ENCODE peak calls at places on chromosomes 7 and 10, in five cellular contexts. U, T, N, F and J are unnamed samples. For H3K27me3, the result is how much of the 10 kb centered on the place peaks cover.

GRCh38 chr7:18558503-18558902 is 63.0 kb downstream of the HDAC9 start:
- DNase-seq in U (peak), N (no peak), F (peak), T (peak), J (no peak)

GRCh38 chr10:43218951-43219837 is 47.7 kb downstream of the RASGEF1A start:
- DNase-seq in N (no peak), F (no peak), T (no peak), U (no peak), J (no peak)

GRCh38 chr7:41612798-41613197 is 90.1 kb downstream of the INHBA start:
- DNase-seq in U (no peak), N (no peak), T (no peak), F (no peak), J (no peak)

GRCh38 chr10:132722980-132723970 is 62.7 kb downstream of the NKX6-2 start:
- DNase-seq in U (no peak), T (no peak), N (no peak), F (no peak), J (no peak)

GRCh38 chr10:79304479-79305087 is 42.7 kb upstream of the PPIF start:
- DNase-seq in T (no peak), U (no peak), F (no peak), N (no peak), J (no peak)

GRCh38 chr7:149229526-149229925 is 9.9 kb upstream of the ZNF212 start:
- DNase-seq in T (no peak), F (no peak), U (no peak), N (no peak), J (no peak)

GRCh38 chr7:15280078-15280734 is 281.6 kb downstream of the AGMO start:
- DNase-seq in F (no peak), T (no peak), N (peak), U (no peak), J (no peak)

GRCh38 chr10:79184141-79184625 is 115.4 kb downstream of the ZMIZ1 start:
- DNase-seq in T (peak), N (peak), U (peak), F (peak), J (peak)

GRCh38 chr10:52436664-52437063 is 122.6 kb downstream of the DKK1 start:
- DNase-seq in T (peak), F (peak), U (no peak), N (peak), J (no peak)

GRCh38 chr7:22640269-22640668 is 86.7 kb upstream of the IL6 start:
- DNase-seq in N (no peak), F (no peak), T (no peak), U (no peak), J (no peak)

GRCh38 chr7:112205348-112206237 is 606 bp downstream of the DOCK4 start:
- DNase-seq in N (peak), T (peak), U (peak), F (peak), J (peak)

GRCh38 chr10:70779685-70780369 is 5.3 kb downstream of the TBATA start:
- DNase-seq in F (no peak), N (no peak), T (no peak), U (no peak), J (no peak)
- H3K27me3 ChIP-seq in F (under half), N (under half), T (half or more), U (under half), J (under half)

DNA sequence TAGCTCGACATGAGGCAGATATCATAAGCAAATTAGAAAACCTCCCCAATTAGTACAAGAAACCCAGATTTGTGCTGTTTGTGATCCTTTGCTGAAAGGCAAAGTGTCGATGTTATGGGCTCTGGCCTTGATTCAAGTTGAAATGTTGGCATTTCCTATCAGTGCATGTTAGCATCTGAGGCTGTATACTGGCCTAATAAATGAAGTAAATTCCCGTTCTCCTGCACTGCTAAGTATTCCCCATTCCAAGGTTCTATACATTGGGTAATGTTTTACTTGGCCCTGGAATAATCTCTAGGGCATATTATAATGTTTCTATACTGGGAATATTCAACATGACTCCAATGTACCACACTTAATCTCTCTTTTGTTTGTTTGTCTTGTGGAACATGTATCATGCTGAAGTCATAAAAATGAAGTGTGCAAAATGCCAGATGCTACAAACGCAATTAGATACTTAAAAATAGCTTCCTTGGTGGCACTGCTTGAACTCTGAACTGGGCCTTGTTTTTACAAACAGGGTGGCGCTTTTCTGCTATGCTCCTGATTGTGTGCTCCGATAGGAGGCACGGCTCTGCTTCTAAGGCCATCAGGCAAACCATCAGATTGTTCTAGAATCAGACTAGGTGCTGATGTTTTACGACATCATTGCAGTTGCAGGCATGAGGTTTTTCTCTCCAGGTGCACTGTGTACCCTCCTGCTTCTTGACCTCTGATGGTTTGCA is 156.7 kb upstream of the TCF7L2 start:
- DNase-seq in N (peak), U (peak), T (peak), F (peak), J (no peak)
- H2AFZ ChIP-seq in N (no peak), U (no peak), T (no peak), F (no peak), J (no peak)

DNA sequence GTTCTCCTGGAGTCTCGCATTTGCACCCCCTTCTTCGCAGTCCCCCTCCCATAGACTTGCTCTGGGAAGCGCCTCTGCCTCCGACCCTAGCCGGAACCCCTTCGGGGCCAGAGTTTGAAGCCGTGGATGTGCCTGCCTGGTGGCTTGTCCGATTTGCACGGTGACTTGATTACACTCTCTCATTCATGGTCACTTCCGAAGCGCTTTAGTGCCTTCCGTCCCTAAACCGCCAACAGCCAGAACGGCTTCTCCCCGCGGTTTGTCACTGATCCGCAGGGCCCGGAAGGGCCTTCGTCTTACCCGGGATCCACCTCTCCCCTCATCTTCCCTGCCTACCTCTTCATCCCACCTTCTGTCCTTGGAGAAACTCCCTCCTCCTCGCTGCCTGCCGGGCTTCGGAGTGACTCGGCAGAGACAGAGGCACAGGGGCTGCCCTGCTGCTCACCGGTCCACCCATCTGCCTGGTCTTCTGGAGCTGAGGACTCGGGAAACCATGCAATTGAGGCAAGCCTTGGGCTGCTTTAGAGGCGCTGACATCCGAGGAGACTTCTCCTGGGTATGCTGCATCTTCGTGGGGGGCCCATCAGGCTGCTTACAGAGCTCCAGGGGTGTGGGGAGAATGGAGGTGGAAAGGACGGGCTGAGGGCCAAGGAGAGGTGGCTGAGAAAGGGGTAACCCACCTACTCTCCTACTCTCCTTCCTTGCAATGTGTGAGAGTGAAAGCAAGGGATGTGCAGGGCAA is 847 bp upstream of the HOXA11 start:
- DNase-seq in U (peak), N (no peak), F (no peak), T (no peak), J (no peak)
- H3K27me3 ChIP-seq in U (under half), N (half or more), F (half or more), T (half or more), J (half or more)

GRCh38 chr7:44222776-44223261 is 22.0 kb downstream of the YKT6 start:
- DNase-seq in T (no peak), U (no peak), N (no peak), F (no peak), J (no peak)

GRCh38 chr7:44220046-44220720 is 19.4 kb downstream of the YKT6 start:
- DNase-seq in F (no peak), N (no peak), T (no peak), U (no peak), J (no peak)

GRCh38 chr7:44220732-44221131 is 20.0 kb downstream of the YKT6 start:
- DNase-seq in U (no peak), F (no peak), N (no peak), T (no peak), J (no peak)

GRCh38 chr7:44222074-44222473 is 21.3 kb downstream of the YKT6 start:
- DNase-seq in U (no peak), N (no peak), F (no peak), T (no peak), J (no peak)

GRCh38 chr7:44221231-44221791 is 20.5 kb downstream of the YKT6 start:
- DNase-seq in F (no peak), U (no peak), T (no peak), N (no peak), J (no peak)
- H2AFZ ChIP-seq in F (peak), U (no peak), T (peak), N (no peak), J (no peak)

DNA sequence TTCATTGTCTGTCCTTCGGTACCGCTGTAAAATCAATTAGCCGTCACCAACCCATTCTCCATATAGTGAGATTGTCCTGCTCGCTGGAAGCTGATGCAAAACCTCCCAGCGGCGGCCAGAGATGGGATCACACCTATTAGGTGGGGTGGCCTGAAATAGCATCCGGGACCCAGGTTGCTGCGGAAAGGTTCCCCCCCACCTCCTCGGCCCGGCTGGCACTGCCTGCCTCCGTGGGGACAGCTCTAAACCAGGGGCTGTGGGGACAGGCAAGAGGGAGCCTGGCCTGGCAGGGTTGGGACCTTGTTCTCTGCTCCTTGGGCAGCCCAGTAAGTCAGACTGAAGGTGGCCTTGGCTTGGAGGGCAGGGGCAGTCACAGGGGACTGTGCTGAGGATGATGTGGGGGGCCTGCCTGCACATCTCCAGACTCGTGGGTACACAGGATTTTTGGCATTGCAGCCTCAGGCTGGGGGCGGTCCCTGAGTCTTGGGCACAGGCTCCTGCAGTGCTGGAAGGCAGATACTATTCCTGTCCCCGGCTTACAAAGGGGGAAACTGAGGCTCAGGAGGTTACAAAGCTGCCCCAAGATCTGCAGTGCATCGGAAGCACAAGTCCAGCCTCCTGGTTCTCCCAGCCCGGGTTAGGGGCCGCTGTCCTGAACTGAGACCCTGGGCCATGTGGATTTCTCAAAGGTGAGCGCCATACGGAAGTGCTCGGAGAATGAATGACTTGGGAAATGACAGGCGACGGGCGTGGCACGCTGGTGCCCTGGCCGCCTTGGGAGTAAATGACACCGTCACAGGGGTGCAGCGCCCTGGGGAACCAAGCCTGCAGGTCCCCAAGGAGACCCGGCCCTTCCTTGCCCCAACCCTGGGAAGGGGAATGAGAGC is 65.6 kb downstream of the UNCX start:
- DNase-seq in U (no peak), N (no peak), T (no peak), F (no peak), J (no peak)
- H3K27me3 ChIP-seq in U (under half), N (under half), T (half or more), F (under half), J (under half)

DNA sequence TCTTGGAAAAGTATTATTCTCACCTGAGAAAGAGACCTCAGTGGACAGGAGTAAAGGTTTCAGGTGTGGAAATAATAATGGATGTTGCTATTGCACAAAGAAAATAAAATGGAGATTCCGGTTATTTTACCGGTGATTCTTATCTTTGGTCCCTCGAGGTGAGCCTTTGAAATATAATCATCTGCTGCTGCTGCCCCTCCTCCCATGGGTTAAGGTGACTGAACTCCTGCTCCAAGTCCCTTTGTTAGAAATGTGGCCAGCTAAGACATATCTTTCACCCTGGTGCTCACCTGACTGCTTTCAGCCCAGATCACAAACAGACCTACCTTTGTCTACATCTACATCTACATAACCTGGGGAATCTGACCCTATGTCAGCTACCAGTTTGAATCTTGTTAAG is 5.7 kb downstream of the CUBN start:
- DNase-seq in U (no peak), T (no peak), N (no peak), F (no peak), J (peak)
- H2AFZ ChIP-seq in U (no peak), T (no peak), N (no peak), F (no peak), J (no peak)

GRCh38 chr7:155447603-155448002 is 10.3 kb upstream of the EN2 start:
- DNase-seq in U (no peak), T (no peak), N (no peak), F (no peak), J (no peak)
- H3K27me3 ChIP-seq in U (half or more), T (half or more), N (under half), F (half or more), J (half or more)

DNA sequence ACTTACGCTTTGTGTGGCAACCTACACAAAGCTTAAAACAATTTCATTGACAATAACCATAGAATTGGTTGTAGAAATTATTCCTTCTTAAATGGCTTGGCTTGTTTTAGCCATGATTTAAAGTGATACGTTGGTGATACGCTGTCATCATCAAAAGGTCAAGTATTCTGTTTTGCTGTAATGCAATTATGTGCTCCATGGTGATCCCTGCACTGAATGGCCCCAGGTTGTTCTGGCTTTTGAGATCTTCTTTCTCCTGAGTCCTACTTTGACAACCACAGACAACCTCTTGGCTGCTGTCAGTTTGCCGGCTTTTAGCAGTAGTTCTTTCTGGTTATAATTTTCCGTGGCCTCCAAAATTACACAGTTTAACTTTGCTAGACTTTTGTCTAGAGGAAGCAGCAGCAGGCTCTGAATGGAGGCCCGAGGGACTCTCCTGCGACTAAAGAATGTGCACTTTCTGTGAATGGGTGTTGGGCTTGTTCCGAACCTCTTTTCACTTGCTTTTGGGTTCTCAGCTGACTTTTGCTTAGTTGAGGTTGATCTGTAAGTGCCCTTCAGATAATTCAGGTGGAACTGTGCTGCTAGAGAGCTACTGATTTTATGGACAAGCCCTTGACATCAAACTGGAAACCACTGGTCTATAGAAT is 104.7 kb downstream of the TMEM178B start:
- DNase-seq in T (no peak), N (no peak), F (no peak), U (no peak), J (no peak)
- H2AFZ ChIP-seq in T (no peak), N (no peak), F (no peak), U (no peak), J (no peak)

GRCh38 chr7:1223196-1224092 is 9.2 kb upstream of the UNCX start:
- DNase-seq in F (no peak), U (no peak), N (no peak), T (no peak), J (no peak)

GRCh38 chr7:1220958-1221745 is 11.5 kb upstream of the UNCX start:
- DNase-seq in U (no peak), T (no peak), N (no peak), F (no peak), J (peak)

GRCh38 chr7:1218541-1219165 is 14.0 kb upstream of the UNCX start:
- DNase-seq in U (no peak), T (no peak), N (no peak), F (no peak), J (peak)

GRCh38 chr7:1220000-1220726 is 12.5 kb upstream of the UNCX start:
- DNase-seq in F (no peak), N (no peak), U (no peak), T (no peak), J (peak)

GRCh38 chr7:1219516-1219915 is 13.2 kb upstream of the UNCX start:
- DNase-seq in U (no peak), F (no peak), N (no peak), T (no peak), J (peak)
- H3K27me3 ChIP-seq in U (half or more), F (under half), N (under half), T (half or more), J (half or more)

GRCh38 chr10:5512331-5512730 is 12.4 kb upstream of the CALML3 start:
- DNase-seq in N (no peak), U (no peak), F (no peak), T (no peak), J (no peak)

GRCh38 chr10:5511231-5511884 is 12.0 kb upstream of the CALML5 start:
- DNase-seq in T (no peak), U (no peak), F (no peak), N (no peak), J (no peak)

GRCh38 chr10:5514226-5514881 is 10.4 kb upstream of the CALML3 start:
- DNase-seq in U (no peak), F (no peak), T (no peak), N (no peak), J (no peak)

GRCh38 chr10:5511885-5512280 is 12.5 kb upstream of the CALML5 start:
- DNase-seq in U (no peak), N (no peak), T (no peak), F (no peak), J (no peak)

GRCh38 chr10:5512881-5513698 is 11.7 kb upstream of the CALML3 start:
- DNase-seq in N (no peak), F (no peak), U (no peak), T (no peak), J (no peak)
- H2AFZ ChIP-seq in N (no peak), F (no peak), U (no peak), T (no peak), J (no peak)